ENCODE peak calls at places on chromosome 2, in six cellular contexts. L is foreskin fibroblast; J is MM.1S; Y is CD8-positive, alpha-beta T cell; G is activated naive CD8-positive, alpha-beta T cell treated with anti-CD3 and anti-CD28 coated beads, Interleukin-2, amount 50 U/mL, for 24 hours; U is GM13977. F is an unnamed sample.

GRCh38 chr2:176544579-176545365 is 275.5 kb downstream of the MTX2 start:
- DNase-seq in L (no peak), J (no peak), G (no peak), U (no peak), Y (no peak), F (no peak)

GRCh38 chr2:55489467-55490062 is 30.0 kb upstream of the CFAP36 start:
- DNase-seq in U (no peak), G (no peak), J (no peak), Y (no peak), L (no peak), F (no peak)

GRCh38 chr2:44211183-44211582 is 42.5 kb downstream of the PPM1B start:
- DNase-seq in G (no peak), L (no peak), Y (no peak), J (no peak), U (no peak), F (no peak)

GRCh38 chr2:233039217-233040173 is 7.0 kb downstream of the NEU2 start:
- DNase-seq in G (no peak), Y (no peak), L (no peak), J (no peak), U (no peak), F (no peak)

GRCh38 chr2:124153713-124154112 is 128.6 kb downstream of the CNTNAP5 start:
- DNase-seq in G (no peak), U (no peak), Y (no peak), L (no peak), J (no peak), F (no peak)

GRCh38 chr2:189579585-189579984 is 1.0 kb downstream of the SLC40A1 start:
- DNase-seq in U (no peak), Y (no peak), L (no peak), J (no peak), G (no peak), F (no peak)

GRCh38 chr2:21804151-21804550 is 680.4 kb downstream of the TDRD15 start:
- DNase-seq in J (no peak), L (no peak), Y (no peak), U (no peak), G (no peak), F (no peak)

GRCh38 chr2:105782646-105783045 is 37.9 kb downstream of the NCK2 start:
- DNase-seq in L (no peak), Y (no peak), J (no peak), G (no peak), U (no peak), F (no peak)

GRCh38 chr2:96140941-96141623 is 2.8 kb upstream of the ASTL start:
- DNase-seq in L (no peak), J (no peak), Y (no peak), U (no peak), G (no peak), F (no peak)

GRCh38 chr2:10659898-10660568 is 29.7 kb downstream of the NOL10 start:
- DNase-seq in U (peak), J (no peak), G (peak), Y (no peak), L (peak), F (peak)

GRCh38 chr2:135685361-135685760 is 56.3 kb upstream of the UBXN4 start:
- DNase-seq in L (peak), Y (no peak), G (no peak), J (no peak), U (no peak), F (no peak)

GRCh38 chr2:69471793-69472192 is 34.6 kb upstream of the NFU1 start:
- DNase-seq in J (no peak), L (no peak), G (no peak), Y (no peak), U (no peak), F (no peak)

GRCh38 chr2:225027061-225027762 is 15.1 kb downstream of the DOCK10 start:
- DNase-seq in U (no peak), Y (no peak), G (peak), L (no peak), J (no peak), F (no peak)

GRCh38 chr2:61898810-61899209 is 6.7 kb upstream of the COMMD1 start:
- DNase-seq in Y (no peak), L (no peak), U (no peak), G (no peak), J (peak), F (no peak)

GRCh38 chr2:57296795-57297517 is 749.6 kb upstream of the VRK2 start:
- DNase-seq in U (no peak), Y (no peak), G (no peak), J (no peak), L (no peak), F (no peak)

GRCh38 chr2:230811508-230811907 is 53.2 kb upstream of the ITM2C start:
- DNase-seq in U (no peak), Y (no peak), L (no peak), G (no peak), J (no peak), F (no peak)

GRCh38 chr2:176473177-176473576 is 203.9 kb downstream of the MTX2 start:
- DNase-seq in U (no peak), G (no peak), Y (no peak), L (no peak), J (peak), F (no peak)

GRCh38 chr2:195532628-195533271 is 124.3 kb upstream of the SLC39A10 start:
- DNase-seq in J (peak), G (no peak), Y (no peak), U (no peak), L (no peak), F (no peak)

GRCh38 chr2:45494275-45494977 is 116.6 kb downstream of the SRBD1 start:
- DNase-seq in Y (no peak), G (no peak), U (peak), J (peak), L (peak), F (no peak)

GRCh38 chr2:128279786-128280701 is 38.6 kb downstream of the HS6ST1 start:
- DNase-seq in J (no peak), G (no peak), U (no peak), L (no peak), Y (no peak), F (no peak)

GRCh38 chr2:240140920-240141319 is 462 bp upstream of the OTOS start:
- DNase-seq in J (no peak), U (no peak), L (no peak), G (no peak), Y (no peak), F (no peak)

GRCh38 chr2:191321861-191322662 is 76.9 kb downstream of the MYO1B start:
- DNase-seq in J (peak), U (no peak), Y (no peak), G (peak), L (peak), F (no peak)

GRCh38 chr2:239616729-239617128 is 215.9 kb upstream of the HDAC4 start:
- DNase-seq in Y (no peak), J (no peak), U (no peak), G (no peak), L (no peak), F (no peak)

GRCh38 chr2:160379399-160379798 is 114.2 kb downstream of the RBMS1 start:
- DNase-seq in Y (no peak), U (no peak), J (no peak), L (no peak), G (no peak), F (no peak)

GRCh38 chr2:234044157-234044556 is 6.3 kb upstream of the SPP2 start:
- DNase-seq in U (no peak), J (no peak), L (peak), Y (no peak), G (no peak), F (no peak)

GRCh38 chr2:7780345-7780744 is 863.1 kb downstream of the RNF144A start:
- DNase-seq in G (no peak), L (no peak), U (no peak), Y (no peak), J (no peak), F (no peak)

GRCh38 chr2:213069531-213069930 is 81.9 kb downstream of the IKZF2 start:
- DNase-seq in Y (no peak), G (no peak), U (no peak), L (no peak), J (no peak), F (no peak)

F was measured in activated T-helper 1 cell treated with Interleukin-2 at 50 U/mL for 16 hours.